ENCODE peak calls at places on chromosomes 11 and 22, in seven cellular contexts. I, K, T, W, L, R and P are unnamed samples.

GRCh38 chr11:83191986-83192385 is 1.5 kb upstream of the ANKRD42 start:
- DNase-seq in I (no peak), K (no peak), T (no peak), W (no peak), L (no peak), R (no peak), P (no peak)

GRCh38 chr22:50274311-50274710 is 4.1 kb upstream of the MAPK11 start:
- DNase-seq in I (peak; percentile 27), K (peak; percentile 73), T (no peak), W (peak; percentile 31), L (no peak), R (peak; percentile 23), P (peak; percentile 64)

GRCh38 chr11:75565221-75565814 is 3.3 kb downstream of the SERPINH1 start:
- DNase-seq in I (no peak), K (no peak), T (no peak), W (no peak), L (no peak), R (no peak), P (no peak)

GRCh38 chr22:46107753-46108563 is 42.4 kb upstream of the PPARA start:
- DNase-seq in I (no peak), K (no peak), T (no peak), W (no peak), L (no peak), R (no peak), P (no peak)

GRCh38 chr11:27064086-27064485 is 23.5 kb downstream of the BBOX1 start:
- DNase-seq in I (no peak), K (no peak), T (no peak), W (no peak), L (no peak), R (no peak), P (no peak)

GRCh38 chr22:44735518-44736428 is 16.6 kb upstream of the ARHGAP8 start:
- DNase-seq in I (no peak), K (peak; percentile 42), T (no peak), W (peak; percentile 72), L (peak; percentile 24), R (peak; percentile 58), P (peak; percentile 89)

GRCh38 chr22:26592368-26593015 is 2.6 kb upstream of the TPST2 start:
- DNase-seq in I (peak; percentile 9), K (no peak), T (no peak), W (peak; percentile 32), L (no peak), R (no peak), P (peak; percentile 57)

GRCh38 chr11:60159868-60160267 is 23.0 kb downstream of the MS4A6A start:
- DNase-seq in I (no peak), K (no peak), T (no peak), W (no peak), L (no peak), R (no peak), P (no peak)

GRCh38 chr11:86954288-86955110 is 696 bp downstream of the FZD4 start:
- DNase-seq in I (no peak), K (no peak), T (no peak), W (no peak), L (no peak), R (no peak), P (peak; percentile 15)

GRCh38 chr22:44098021-44098739 is 74.1 kb downstream of the PARVB start:
- DNase-seq in I (peak; percentile 2), K (no peak), T (no peak), W (no peak), L (no peak), R (no peak), P (no peak)

GRCh38 chr11:110710520-110711381 is 1.5 kb downstream of the ARHGAP20 start:
- DNase-seq in I (peak; percentile 9), K (peak; percentile 36), T (peak; percentile 80), W (no peak), L (no peak), R (no peak), P (peak; percentile 17)

GRCh38 chr11:60872952-60873524 is 5.7 kb downstream of the ZP1 start:
- DNase-seq in I (no peak), K (no peak), T (peak; percentile 77), W (no peak), L (no peak), R (no peak), P (no peak)

GRCh38 chr11:27124514-27125264 is 84.1 kb downstream of the BBOX1 start:
- DNase-seq in I (no peak), K (no peak), T (no peak), W (no peak), L (no peak), R (no peak), P (no peak)